ENCODE peak calls at places on chromosomes 11 and 22, in five cellular contexts. S is A549, I is IMR-90, T is upper lobe of left lung, M is HCT116. J is an unnamed sample.

GRCh38 chr22:23556026-23556620 is 24.0 kb downstream of the IGLL1 start:
- ATAC-seq in I (no peak), T (no peak), M (no peak), S (no peak), J (no peak)

GRCh38 chr22:41940853-41941765 is 5.8 kb downstream of the CENPM start:
- ATAC-seq in M (peak; percentile 89), T (peak; percentile 95), S (peak; percentile 87), I (peak; percentile 95), J (peak; percentile 93)

GRCh38 chr11:8802263-8802662 is 108.7 kb upstream of the AKIP1 start:
- ATAC-seq in T (peak; percentile 28), I (no peak), M (no peak), S (no peak), J (no peak)

GRCh38 chr11:35402751-35403454 is 16.5 kb downstream of the SLC1A2 start:
- ATAC-seq in I (no peak), T (no peak), M (no peak), S (no peak), J (no peak)

GRCh38 chr11:61785837-61786402 is 6.5 kb downstream of the TMEM258 start:
- ATAC-seq in T (no peak), M (no peak), S (no peak), I (no peak), J (no peak)

GRCh38 chr11:17328856-17329490 is 22.6 kb upstream of the NCR3LG1 start:
- ATAC-seq in I (no peak), T (no peak), S (peak; percentile 59), M (peak; percentile 79), J (no peak)

GRCh38 chr11:24239930-24240329 is 256.9 kb upstream of the LUZP2 start:
- ATAC-seq in T (no peak), S (no peak), M (no peak), I (no peak), J (no peak)

GRCh38 chr11:44309483-44310197 is at the start of gene ALX4:
- ATAC-seq in I (peak; percentile 69), S (peak; percentile 78), M (no peak), T (peak; percentile 55), J (peak; percentile 49)

GRCh38 chr11:94201004-94201465 is 72.4 kb downstream of the PANX1 start:
- ATAC-seq in M (no peak), S (peak; percentile 95), I (peak; percentile 88), T (no peak), J (no peak)

GRCh38 chr11:94507485-94507884 is 4.8 kb upstream of the C11orf97 start:
- ATAC-seq in S (no peak), I (no peak), M (no peak), T (no peak), J (no peak)

GRCh38 chr11:68335693-68336092 is 23.3 kb downstream of the LRP5 start:
- ATAC-seq in T (no peak), S (no peak), M (no peak), I (no peak), J (no peak)

DNA sequence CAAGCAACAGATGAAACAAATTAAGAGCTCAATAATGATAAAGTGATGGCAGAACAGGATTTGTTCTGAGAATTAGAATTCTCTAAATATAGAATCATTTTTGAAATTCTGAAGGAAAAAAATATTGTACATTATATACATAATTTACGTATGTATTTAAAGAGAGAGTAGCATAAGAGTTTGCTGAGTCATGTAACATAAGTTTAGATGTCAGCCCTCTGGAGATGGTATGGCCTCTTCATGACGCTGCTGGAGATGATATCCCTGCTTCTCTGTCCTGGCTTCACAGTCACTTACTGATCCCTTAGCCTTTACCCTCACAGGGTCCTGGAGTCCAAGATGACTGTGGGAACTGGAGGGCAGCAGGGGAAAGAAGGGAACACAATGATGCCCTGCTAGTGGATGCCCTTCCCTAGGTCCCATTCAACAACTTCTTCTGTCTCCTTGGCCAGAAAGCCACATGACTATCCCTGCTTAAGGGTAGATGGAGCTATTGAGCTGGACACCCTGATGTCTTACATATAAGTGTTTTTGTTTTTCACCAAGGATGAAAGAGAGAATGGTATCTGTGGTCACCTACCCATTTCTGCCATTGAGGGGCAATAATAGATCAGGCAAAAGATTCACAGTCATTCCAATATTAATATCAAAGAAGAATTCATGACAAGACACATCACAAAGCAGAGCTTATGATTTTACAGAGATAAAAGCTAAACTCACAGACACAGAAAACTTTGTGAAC is 753.1 kb downstream of the TBC1D22A start:
- ATAC-seq in I (no peak), S (no peak), M (no peak), T (no peak), J (no peak)
- TF ChIP-seq CTCF in I (no peak), S (peak; percentile 26), M (peak; percentile 24), T (no peak), J (peak; percentile 10)

DNA sequence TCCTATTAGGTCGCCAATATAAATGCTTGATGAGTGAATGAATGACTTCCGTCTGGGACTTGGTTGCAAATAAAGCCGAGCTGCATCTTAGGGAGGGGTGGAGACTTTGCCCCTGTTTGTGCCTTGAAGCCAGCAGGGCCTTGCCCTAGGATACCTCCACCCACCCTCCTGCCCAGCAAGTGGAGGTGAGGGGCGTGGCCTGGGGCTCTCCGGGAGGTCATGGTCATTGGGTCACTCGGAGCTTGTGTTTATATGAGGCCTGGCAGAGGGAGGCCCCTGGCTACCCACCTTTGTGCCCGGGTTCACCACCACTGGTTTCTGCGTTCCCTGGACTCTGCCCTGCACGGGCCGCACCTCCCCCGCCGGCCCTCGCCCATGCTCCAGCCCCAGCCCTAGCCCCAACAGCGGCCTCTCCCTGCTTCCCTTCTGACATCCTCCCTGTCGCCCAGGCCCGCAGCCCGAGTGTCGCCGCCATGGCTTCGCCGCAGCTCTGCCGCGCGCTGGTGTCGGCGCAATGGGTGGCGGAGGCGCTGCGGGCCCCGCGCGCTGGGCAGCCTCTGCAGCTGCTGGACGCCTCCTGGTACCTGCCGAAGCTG is 4.3 kb downstream of the MPST start:
- ATAC-seq in M (no peak), T (no peak), S (no peak), I (no peak), J (no peak)
- TF ChIP-seq POLR2A in M (no peak), T (no peak), S (no peak), I (no peak), J (no peak)

GRCh38 chr11:11569936-11570491 is 51.8 kb downstream of the GALNT18 start:
- ATAC-seq in S (no peak), M (no peak), T (peak; percentile 84), I (peak; percentile 53), J (peak; percentile 75)
- H3K27ac ChIP-seq in S (no peak overlapping the region), M (no peak overlapping the region), T (peak overlapping the region; percentile 41), I (no peak overlapping the region), J (peak overlapping the region; percentile 72)

GRCh38 chr11:102614485-102614884 is 10.6 kb downstream of the MMP20 start:
- ATAC-seq in S (peak; percentile 52), I (no peak), M (peak; percentile 44), T (no peak), J (no peak)
- TF ChIP-seq CTCF in S (peak; percentile 31), I (peak; percentile 4), M (peak; percentile 47), T (no peak), J (no peak)

GRCh38 chr22:46193898-46194310 is 43.6 kb downstream of the PPARA start:
- ATAC-seq in S (no peak), T (no peak), I (no peak), M (no peak), J (no peak)
- TF ChIP-seq POLR2A in S (no peak), T (no peak), I (no peak), M (no peak), J (no peak)